ENCODE peak calls at places on chromosomes 11 and 22, in six cellular contexts. One of them, this sample, is unnamed.
A peak's percentile ranks its signal among the peaks of the same experiment; 100 is the strongest.

GRCh38 chr22:28025333-28025732 is 106.3 kb upstream of the PITPNB start:
- DNase-seq in effector memory CD4-positive, alpha-beta T cell: no peak
- DNase-seq in hepatocyte: no peak
- DNase-seq in WERI-Rb-1: peak; percentile 4
- DNase-seq in heart left ventricle: peak; percentile 5
- DNase-seq in breast epithelium: no peak
- DNase-seq in this sample: no peak

GRCh38 chr22:35510481-35510934 is 30.1 kb upstream of the RASD2 start:
- DNase-seq in effector memory CD4-positive, alpha-beta T cell: no peak
- DNase-seq in hepatocyte: no peak
- DNase-seq in WERI-Rb-1: no peak
- DNase-seq in heart left ventricle: no peak
- DNase-seq in breast epithelium: no peak
- DNase-seq in this sample: no peak

GRCh38 chr11:123382555-123383074 is 47.5 kb upstream of the GRAMD1B start:
- DNase-seq in effector memory CD4-positive, alpha-beta T cell: no peak
- DNase-seq in hepatocyte: no peak
- DNase-seq in WERI-Rb-1: no peak
- DNase-seq in heart left ventricle: no peak
- DNase-seq in breast epithelium: no peak
- DNase-seq in this sample: no peak

GRCh38 chr11:64583296-64584262 is 7.4 kb upstream of the SLC22A12 start:
- DNase-seq in effector memory CD4-positive, alpha-beta T cell: no peak
- DNase-seq in hepatocyte: no peak
- DNase-seq in WERI-Rb-1: no peak
- DNase-seq in heart left ventricle: no peak
- DNase-seq in breast epithelium: no peak
- DNase-seq in this sample: no peak

GRCh38 chr11:70471254-70471653 is 72.9 kb downstream of the CTTN start:
- DNase-seq in effector memory CD4-positive, alpha-beta T cell: no peak
- DNase-seq in hepatocyte: peak; percentile 48
- DNase-seq in WERI-Rb-1: peak; percentile 62
- DNase-seq in heart left ventricle: no peak
- DNase-seq in breast epithelium: no peak
- DNase-seq in this sample: peak; percentile 34

GRCh38 chr22:33908201-33909074 is 11.8 kb downstream of the LARGE1 start:
- DNase-seq in effector memory CD4-positive, alpha-beta T cell: no peak
- DNase-seq in hepatocyte: no peak
- DNase-seq in WERI-Rb-1: peak; percentile 18
- DNase-seq in heart left ventricle: no peak
- DNase-seq in breast epithelium: no peak
- DNase-seq in this sample: no peak

GRCh38 chr22:24129980-24130379 is 51.3 kb upstream of the SUSD2 start:
- DNase-seq in effector memory CD4-positive, alpha-beta T cell: no peak
- DNase-seq in hepatocyte: no peak
- DNase-seq in WERI-Rb-1: no peak
- DNase-seq in heart left ventricle: no peak
- DNase-seq in breast epithelium: no peak
- DNase-seq in this sample: no peak

GRCh38 chr22:27668828-27669797 is 132.4 kb downstream of the MN1 start:
- DNase-seq in effector memory CD4-positive, alpha-beta T cell: no peak
- DNase-seq in hepatocyte: peak; percentile 90
- DNase-seq in WERI-Rb-1: peak; percentile 96
- DNase-seq in heart left ventricle: peak; percentile 88
- DNase-seq in breast epithelium: no peak
- DNase-seq in this sample: peak; percentile 98

GRCh38 chr11:126963603-126964353 is 36.8 kb downstream of the KIRREL3 start:
- DNase-seq in effector memory CD4-positive, alpha-beta T cell: no peak
- DNase-seq in hepatocyte: no peak
- DNase-seq in WERI-Rb-1: no peak
- DNase-seq in heart left ventricle: no peak
- DNase-seq in breast epithelium: no peak
- DNase-seq in this sample: no peak

GRCh38 chr22:30310881-30311771 is 15.6 kb downstream of the TBC1D10A start:
- DNase-seq in effector memory CD4-positive, alpha-beta T cell: no peak
- DNase-seq in hepatocyte: no peak
- DNase-seq in WERI-Rb-1: no peak
- DNase-seq in heart left ventricle: peak; percentile 79
- DNase-seq in breast epithelium: peak; percentile 81
- DNase-seq in this sample: no peak

GRCh38 chr11:10550503-10550902 is 9.5 kb upstream of the RNF141 start:
- DNase-seq in effector memory CD4-positive, alpha-beta T cell: no peak
- DNase-seq in hepatocyte: no peak
- DNase-seq in WERI-Rb-1: no peak
- DNase-seq in heart left ventricle: no peak
- DNase-seq in breast epithelium: no peak
- DNase-seq in this sample: no peak

GRCh38 chr22:36467042-36467810 is 14.2 kb downstream of the TXN2 start:
- DNase-seq in effector memory CD4-positive, alpha-beta T cell: no peak
- DNase-seq in hepatocyte: no peak
- DNase-seq in WERI-Rb-1: no peak
- DNase-seq in heart left ventricle: peak; percentile 81
- DNase-seq in breast epithelium: no peak
- DNase-seq in this sample: peak; percentile 73

GRCh38 chr11:119317592-119318239 is 786 bp upstream of the MCAM start:
- DNase-seq in effector memory CD4-positive, alpha-beta T cell: no peak
- DNase-seq in hepatocyte: no peak
- DNase-seq in WERI-Rb-1: no peak
- DNase-seq in heart left ventricle: no peak
- DNase-seq in breast epithelium: no peak
- DNase-seq in this sample: no peak

GRCh38 chr11:44936527-44936926 is 14.2 kb downstream of the TP53I11 start:
- DNase-seq in effector memory CD4-positive, alpha-beta T cell: peak; percentile 72
- DNase-seq in hepatocyte: peak; percentile 78
- DNase-seq in WERI-Rb-1: peak; percentile 85
- DNase-seq in heart left ventricle: peak; percentile 82
- DNase-seq in breast epithelium: peak; percentile 86
- DNase-seq in this sample: peak; percentile 91

GRCh38 chr22:44645083-44645482 is 56.9 kb upstream of the PRR5 start:
- DNase-seq in effector memory CD4-positive, alpha-beta T cell: no peak
- DNase-seq in hepatocyte: no peak
- DNase-seq in WERI-Rb-1: no peak
- DNase-seq in heart left ventricle: no peak
- DNase-seq in breast epithelium: no peak
- DNase-seq in this sample: no peak
- H3K4me3 ChIP-seq in effector memory CD4-positive, alpha-beta T cell: no peak overlapping the region
- H3K4me3 ChIP-seq in hepatocyte: no peak overlapping the region
- H3K4me3 ChIP-seq in WERI-Rb-1: no peak overlapping the region
- H3K4me3 ChIP-seq in heart left ventricle: no peak overlapping the region
- H3K4me3 ChIP-seq in breast epithelium: no peak overlapping the region
- H3K4me3 ChIP-seq in this sample: no peak overlapping the region

DNA sequence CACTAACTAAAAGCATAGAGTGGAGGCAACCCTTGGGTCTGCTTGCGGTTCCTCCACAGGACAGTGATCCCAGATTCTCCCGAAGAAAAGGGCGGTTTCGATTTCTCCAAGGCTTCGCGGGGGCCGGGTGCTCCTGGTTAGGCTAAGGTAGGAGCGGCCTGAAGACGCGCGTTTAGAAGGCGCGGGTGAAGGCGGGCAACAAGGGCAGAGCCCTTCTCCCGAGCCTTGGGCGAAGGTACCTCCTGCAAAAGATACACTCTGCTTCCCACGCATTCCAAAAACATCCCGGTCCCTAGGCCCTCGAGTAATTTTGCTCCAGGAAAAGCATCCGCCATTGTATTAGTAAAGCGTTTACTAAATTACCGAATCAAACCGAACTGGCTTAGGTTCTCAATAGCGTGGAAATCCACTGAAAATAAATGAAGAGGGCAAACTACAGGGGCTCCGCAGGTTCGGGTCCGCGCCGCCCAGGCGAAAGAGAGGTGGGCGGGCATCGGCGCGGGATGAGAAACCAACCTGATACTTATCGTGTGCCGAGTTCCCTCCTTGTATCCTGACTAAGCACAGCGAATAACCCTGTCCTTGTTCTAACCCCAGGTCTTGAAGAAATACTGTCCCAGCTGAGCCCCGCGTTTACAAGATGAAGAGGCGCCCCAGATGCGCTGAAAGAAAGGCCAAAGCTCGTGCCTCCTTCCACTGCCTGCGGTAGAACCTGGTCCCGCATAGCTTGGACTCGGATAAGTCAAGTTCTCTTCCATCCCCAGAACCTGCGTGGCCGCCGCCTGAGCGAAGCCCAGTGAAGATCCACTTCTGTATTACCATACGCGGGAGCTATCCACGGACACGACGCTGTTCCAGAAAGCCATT is 1.9 kb downstream of the WT1 start:
- DNase-seq in effector memory CD4-positive, alpha-beta T cell: no peak
- DNase-seq in hepatocyte: no peak
- DNase-seq in WERI-Rb-1: no peak
- DNase-seq in heart left ventricle: no peak
- DNase-seq in breast epithelium: no peak
- DNase-seq in this sample: no peak
- H3K9me3 ChIP-seq in effector memory CD4-positive, alpha-beta T cell: no peaks in the 10 kb centered on the region
- H3K9me3 ChIP-seq in hepatocyte: no peaks in the 10 kb centered on the region
- H3K9me3 ChIP-seq in WERI-Rb-1: peaks cover 36% of the 10 kb centered on the region
- H3K9me3 ChIP-seq in heart left ventricle: no peaks in the 10 kb centered on the region
- H3K9me3 ChIP-seq in breast epithelium: no peaks in the 10 kb centered on the region
- H3K9me3 ChIP-seq in this sample: no peaks in the 10 kb centered on the region

GRCh38 chr11:73981051-73981805 is 1.4 kb downstream of the UCP2 start:
- DNase-seq in effector memory CD4-positive, alpha-beta T cell: no peak
- DNase-seq in hepatocyte: no peak
- DNase-seq in WERI-Rb-1: no peak
- DNase-seq in heart left ventricle: no peak
- DNase-seq in breast epithelium: peak; percentile 43
- DNase-seq in this sample: no peak
- H3K27ac ChIP-seq in effector memory CD4-positive, alpha-beta T cell: peak overlapping the region; percentile 92
- H3K27ac ChIP-seq in hepatocyte: peak overlapping the region; percentile 43
- H3K27ac ChIP-seq in WERI-Rb-1: peak overlapping the region; percentile 100
- H3K27ac ChIP-seq in heart left ventricle: no peak overlapping the region
- H3K27ac ChIP-seq in breast epithelium: peak overlapping the region; percentile 84
- H3K27ac ChIP-seq in this sample: peak overlapping the region; percentile 97

GRCh38 chr11:66011785-66012303 is at the start of gene CST6:
- DNase-seq in effector memory CD4-positive, alpha-beta T cell: no peak
- DNase-seq in hepatocyte: no peak
- DNase-seq in WERI-Rb-1: no peak
- DNase-seq in heart left ventricle: no peak
- DNase-seq in breast epithelium: no peak
- DNase-seq in this sample: no peak
- H3K4me3 ChIP-seq in effector memory CD4-positive, alpha-beta T cell: no peak within 1 kb of the TSS
- H3K4me3 ChIP-seq in hepatocyte: no peak within 1 kb of the TSS
- H3K4me3 ChIP-seq in WERI-Rb-1: no peak within 1 kb of the TSS
- H3K4me3 ChIP-seq in heart left ventricle: peak within 1 kb of the TSS; percentile 21
- H3K4me3 ChIP-seq in breast epithelium: no peak within 1 kb of the TSS
- H3K4me3 ChIP-seq in this sample: no peak within 1 kb of the TSS

DNA sequence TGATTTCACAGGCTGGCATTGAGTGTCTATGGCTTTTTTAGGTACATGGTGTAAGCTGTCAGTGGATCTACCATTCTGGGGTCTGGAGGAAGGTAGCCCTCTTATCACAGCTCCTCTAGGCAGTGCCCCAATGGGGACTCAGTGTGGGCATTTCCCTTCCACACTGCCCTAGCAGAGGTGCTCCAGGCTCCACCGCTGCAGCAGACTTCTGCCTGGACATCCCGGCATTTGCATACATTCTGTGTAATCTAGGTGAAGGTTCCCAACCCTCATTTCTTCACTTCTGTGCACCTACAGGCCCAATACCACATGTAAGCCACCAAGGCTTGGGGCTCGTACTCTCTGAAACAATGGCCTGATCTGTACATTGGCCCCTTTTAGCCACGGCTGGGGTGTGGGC is 78.3 kb downstream of the RNF169 start:
- DNase-seq in effector memory CD4-positive, alpha-beta T cell: no peak
- DNase-seq in hepatocyte: no peak
- DNase-seq in WERI-Rb-1: no peak
- DNase-seq in heart left ventricle: no peak
- DNase-seq in breast epithelium: no peak
- DNase-seq in this sample: no peak
- H3K9me3 ChIP-seq in effector memory CD4-positive, alpha-beta T cell: no peaks in the 10 kb centered on the region
- H3K9me3 ChIP-seq in hepatocyte: peaks cover 26% of the 10 kb centered on the region
- H3K9me3 ChIP-seq in WERI-Rb-1: peaks cover 19% of the 10 kb centered on the region
- H3K9me3 ChIP-seq in heart left ventricle: peaks cover 14% of the 10 kb centered on the region
- H3K9me3 ChIP-seq in breast epithelium: peaks cover 18% of the 10 kb centered on the region
- H3K9me3 ChIP-seq in this sample: no peaks in the 10 kb centered on the region